ENCODE peak calls at places on chromosomes 13 and 19, in eight cellular contexts. I is OCI-LY7; D is fibroblast of lung; M is sigmoid colon; N is CD4-positive, alpha-beta T cell; G is progenitor cell of endocrine pancreas; S is thoracic aorta; B is tibial nerve. E is an unnamed sample.

GRCh38 chr13:30577381-30577780 is 40.3 kb upstream of the USPL1 start:
- DNase-seq in I (no peak), D (peak; percentile 83), M (no peak), N (peak; percentile 5), G (no peak), S (no peak), B (no peak), E (peak; percentile 45)

GRCh38 chr13:43368003-43368402 is 344.6 kb downstream of the DNAJC15 start:
- DNase-seq in I (no peak), D (peak; percentile 15), M (no peak), N (no peak), G (no peak), S (no peak), B (no peak), E (no peak)

GRCh38 chr13:76790519-76791289 is 95.5 kb downstream of the KCTD12 start:
- DNase-seq in I (no peak), D (no peak), M (no peak), N (no peak), G (no peak), S (no peak), B (no peak), E (no peak)

GRCh38 chr19:3699071-3699740 is 1.1 kb downstream of the PIP5K1C start:
- DNase-seq in I (peak; percentile 39), D (peak; percentile 53), M (peak; percentile 89), N (no peak), G (no peak), S (no peak), B (peak; percentile 45), E (peak; percentile 26)

GRCh38 chr19:45323671-45324081 is 1.0 kb upstream of the CKM start:
- DNase-seq in I (no peak), D (no peak), M (peak; percentile 83), N (no peak), G (no peak), S (no peak), B (no peak), E (no peak)

GRCh38 chr13:51629711-51630575 is 45.7 kb downstream of the WDFY2 start:
- DNase-seq in I (no peak), D (no peak), M (no peak), N (no peak), G (no peak), S (no peak), B (no peak), E (no peak)

GRCh38 chr13:92805766-92806165 is 420.8 kb upstream of the GPC6 start:
- DNase-seq in I (no peak), D (no peak), M (no peak), N (no peak), G (no peak), S (no peak), B (no peak), E (no peak)

GRCh38 chr19:33797821-33798633 is 1.4 kb downstream of the KCTD15 start:
- DNase-seq in I (peak; percentile 60), D (peak; percentile 48), M (peak; percentile 81), N (no peak), G (no peak), S (no peak), B (no peak), E (no peak)

GRCh38 chr13:33285420-33286124 is at the start of gene STARD13:
- DNase-seq in I (no peak), D (peak; percentile 98), M (peak; percentile 98), N (no peak), G (peak; percentile 74), S (peak; percentile 93), B (peak; percentile 95), E (no peak)

GRCh38 chr13:100234524-100235136 is 145.7 kb downstream of the PCCA start:
- DNase-seq in I (no peak), D (peak; percentile 46), M (no peak), N (no peak), G (no peak), S (no peak), B (no peak), E (no peak)

GRCh38 chr19:30385174-30385573 is 13.0 kb downstream of the ZNF536 start:
- DNase-seq in I (no peak), D (no peak), M (no peak), N (no peak), G (no peak), S (no peak), B (no peak), E (no peak)

GRCh38 chr19:1295169-1296012 is 9.7 kb downstream of the EFNA2 start:
- DNase-seq in I (peak; percentile 48), D (no peak), M (no peak), N (peak; percentile 35), G (no peak), S (no peak), B (no peak), E (no peak)

GRCh38 chr13:79481685-79482052 is 714 bp downstream of the NDFIP2 start:
- DNase-seq in I (peak; percentile 16), D (no peak), M (no peak), N (no peak), G (no peak), S (no peak), B (no peak), E (peak; percentile 33)

GRCh38 chr13:112056739-112057433 is 10.1 kb upstream of the SOX1 start:
- DNase-seq in I (no peak), D (no peak), M (no peak), N (no peak), G (no peak), S (no peak), B (no peak), E (no peak)

GRCh38 chr13:99280166-99280565 is 22.0 kb upstream of the GPR18 start:
- DNase-seq in I (no peak), D (no peak), M (no peak), N (no peak), G (no peak), S (no peak), B (no peak), E (no peak)

GRCh38 chr13:99371956-99372355 is 64.8 kb upstream of the GPR183 start:
- DNase-seq in I (no peak), D (no peak), M (peak; percentile 47), N (no peak), G (no peak), S (no peak), B (no peak), E (no peak)

GRCh38 chr19:49581007-49581508 is at the start of gene PRRG2:
- DNase-seq in I (no peak), D (no peak), M (no peak), N (no peak), G (no peak), S (no peak), B (no peak), E (no peak)

GRCh38 chr19:39351537-39352037 is 9.4 kb downstream of the SAMD4B start:
- DNase-seq in I (peak; percentile 45), D (peak; percentile 31), M (no peak), N (no peak), G (no peak), S (no peak), B (no peak), E (no peak)
- TF ChIP-seq CTCF in I (no peak), D (no peak), M (no peak), N (no peak), G (no peak), S (no peak), B (no peak), E (no peak)

DNA sequence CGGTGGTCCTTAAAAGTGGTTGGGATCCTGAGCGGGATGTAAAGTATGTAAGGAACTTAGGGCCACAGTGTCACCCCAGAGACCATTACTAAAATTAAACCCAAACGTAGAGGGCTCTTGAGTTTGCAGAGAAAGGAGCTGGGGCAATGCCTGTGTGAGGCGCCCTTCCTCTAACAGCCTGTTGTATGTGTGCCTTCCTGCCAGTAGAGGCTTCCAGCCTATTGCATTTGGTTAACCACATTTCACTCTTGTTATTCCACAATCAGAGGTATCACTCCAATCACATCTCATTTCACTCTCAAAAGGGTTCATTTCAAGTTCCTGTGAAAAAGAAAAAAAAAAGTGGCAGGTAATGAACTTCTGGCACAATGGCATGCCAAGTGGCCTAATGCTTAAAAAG is 29.4 kb downstream of the DIAPH3 start:
- DNase-seq in I (no peak), D (peak; percentile 58), M (no peak), N (no peak), G (no peak), S (no peak), B (no peak), E (no peak)
- TF ChIP-seq CTCF in I (no peak), D (peak; percentile 60), M (no peak), N (no peak), G (no peak), S (no peak), B (no peak), E (no peak)

GRCh38 chr19:38850231-38850975 is 617 bp upstream of the HNRNPL start:
- DNase-seq in I (peak; percentile 100), D (peak; percentile 100), M (peak; percentile 100), N (peak; percentile 97), G (peak; percentile 96), S (peak; percentile 100), B (peak; percentile 100), E (peak; percentile 98)
- TF ChIP-seq CTCF in I (no peak), D (peak; percentile 12), M (peak; percentile 43), N (no peak), G (no peak), S (peak; percentile 49), B (no peak), E (no peak)

GRCh38 chr19:5458420-5458819 is 3.2 kb downstream of the ZNRF4 start:
- DNase-seq in I (no peak), D (no peak), M (no peak), N (no peak), G (no peak), S (no peak), B (no peak), E (no peak)

GRCh38 chr19:5457709-5458108 is 2.5 kb downstream of the ZNRF4 start:
- DNase-seq in I (no peak), D (no peak), M (no peak), N (no peak), G (no peak), S (no peak), B (no peak), E (no peak)

GRCh38 chr19:5460748-5461147 is 5.5 kb downstream of the ZNRF4 start:
- DNase-seq in I (no peak), D (no peak), M (no peak), N (no peak), G (no peak), S (no peak), B (no peak), E (no peak)

GRCh38 chr19:5456836-5457200 is 1.6 kb downstream of the ZNRF4 start:
- DNase-seq in I (no peak), D (no peak), M (no peak), N (no peak), G (no peak), S (no peak), B (no peak), E (no peak)

DNA sequence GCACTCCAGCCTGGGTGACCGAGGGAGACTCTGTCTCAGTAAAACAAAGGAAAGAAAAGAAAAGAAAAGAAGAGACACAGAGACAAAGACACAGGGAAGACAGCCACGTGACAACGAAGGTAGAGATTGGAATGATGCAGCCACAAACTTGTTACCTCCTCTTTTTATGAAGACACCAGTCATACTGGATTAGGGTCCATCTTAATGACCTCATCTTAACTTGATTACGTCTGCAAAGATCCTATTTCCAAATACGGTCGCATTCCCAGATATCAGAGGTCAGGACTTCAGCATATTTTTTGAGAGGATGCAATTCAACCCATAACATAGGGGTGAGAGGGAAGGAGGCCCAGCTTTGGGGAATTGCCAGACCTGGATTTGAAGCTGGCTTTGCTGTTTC is 4.1 kb downstream of the ZNRF4 start:
- DNase-seq in I (no peak), D (peak; percentile 25), M (no peak), N (no peak), G (no peak), S (no peak), B (no peak), E (no peak)
- TF ChIP-seq CTCF in I (no peak), D (no peak), M (no peak), N (no peak), G (no peak), S (no peak), B (no peak), E (no peak)

GRCh38 chr19:11130824-11131455 is 24.6 kb downstream of the SPC24 start:
- DNase-seq in I (peak; percentile 71), D (peak; percentile 79), M (peak; percentile 94), N (peak; percentile 70), G (peak; percentile 80), S (peak; percentile 33), B (peak; percentile 66), E (peak; percentile 68)
- TF ChIP-seq CTCF in I (peak; percentile 77), D (peak; percentile 97), M (peak; percentile 93), N (peak; percentile 78), G (peak; percentile 74), S (peak; percentile 90), B (peak; percentile 90), E (peak; percentile 71)

E was measured in natural killer cell.